ENCODE peak calls at places on chromosome 16, in four cellular contexts. L is Peyer's patch, Q is amygdala, H is AG20443. F is an unnamed sample.

GRCh38 chr16:72985148-72985882 is 62.6 kb downstream of the ZFHX3 start:
- DNase-seq in L (no peak), Q (no peak), H (peak), F (peak)

GRCh38 chr16:83813818-83814653 is 6.3 kb downstream of the HSBP1 start:
- DNase-seq in H (peak), L (no peak), Q (no peak), F (peak)

GRCh38 chr16:49608801-49609200 is 235.2 kb downstream of the C16orf78 start:
- DNase-seq in Q (no peak), L (no peak), H (peak), F (peak)

GRCh38 chr16:86994651-86995171 is 322.5 kb downstream of the C16orf95 start:
- DNase-seq in H (peak), Q (no peak), L (no peak), F (peak)

GRCh38 chr16:11156401-11156800 is 99.6 kb downstream of the SOCS1 start:
- DNase-seq in Q (no peak), L (no peak), H (no peak), F (no peak)

GRCh38 chr16:78127130-78127529 is 27.7 kb downstream of the WWOX start:
- DNase-seq in Q (no peak), L (no peak), H (peak), F (peak)

GRCh38 chr16:49934557-49935260 is 78.8 kb upstream of the ZNF423 start:
- DNase-seq in H (no peak), L (no peak), Q (no peak), F (no peak)

GRCh38 chr16:53257001-53257400 is 177.3 kb upstream of the RBL2 start:
- DNase-seq in H (peak), L (no peak), Q (no peak), F (peak)

GRCh38 chr16:51134269-51134812 is 16.7 kb downstream of the SALL1 start:
- DNase-seq in Q (no peak), L (no peak), H (peak), F (peak)

GRCh38 chr16:85369741-85370528 is 243.2 kb upstream of the GSE1 start:
- DNase-seq in L (peak), H (peak), Q (peak), F (peak)

GRCh38 chr16:3645504-3646347 is 8.8 kb upstream of the DNASE1 start:
- DNase-seq in H (peak), L (no peak), Q (no peak), F (peak)

F was measured in GM03348.